ENCODE peak calls at places on chromosomes 7 and 10, in nine cellular contexts. R is left colon; L is H9; W is non-pigmented ciliary epithelial cell; K is stimulated activated CD4-positive, alpha-beta T cell treated with anti-CD3 and anti-CD28 coated beads, Interleukin-2, amount 100 ng/mL, for 24 hours; B is EH; C is AG09319; D is SK-N-DZ; Z is frontal cortex. X is an unnamed sample.
A peak's percentile ranks its signal among the peaks of the same experiment; 100 is the strongest.

GRCh38 chr7:100115026-100115425 is 4.1 kb downstream of the TAF6 start:
- DNase-seq in L (no peak), Z (no peak), K (no peak), C (no peak), R (no peak), W (no peak), B (no peak), D (no peak), X (no peak)

GRCh38 chr10:93261961-93262610 is 188.4 kb downstream of the CYP26A1 start:
- DNase-seq in Z (no peak), R (no peak), W (peak; percentile 35), B (peak; percentile 50), K (no peak), D (no peak), C (no peak), L (no peak), X (no peak)

GRCh38 chr7:52369922-52370321 is 665.5 kb upstream of the POM121L12 start:
- DNase-seq in R (no peak), D (no peak), K (no peak), C (no peak), B (no peak), Z (no peak), W (no peak), L (no peak), X (no peak)

GRCh38 chr10:100744136-100744979 is 1.0 kb upstream of the PAX2 start:
- DNase-seq in L (no peak), R (no peak), B (no peak), D (no peak), Z (no peak), K (peak; percentile 55), C (no peak), W (no peak), X (no peak)

GRCh38 chr10:48445932-48446331 is 139.5 kb downstream of the MAPK8 start:
- DNase-seq in W (no peak), C (no peak), Z (no peak), L (no peak), B (no peak), K (no peak), R (no peak), D (no peak), X (no peak)

GRCh38 chr10:58237014-58237830 is 30.5 kb downstream of the IPMK start:
- DNase-seq in D (no peak), W (peak; percentile 88), R (no peak), Z (no peak), L (no peak), K (no peak), C (peak; percentile 25), B (peak; percentile 85), X (no peak)

GRCh38 chr10:89632824-89633223 is 12.2 kb downstream of the PANK1 start:
- DNase-seq in C (no peak), L (no peak), R (no peak), D (no peak), W (no peak), Z (no peak), B (no peak), K (no peak), X (no peak)

GRCh38 chr10:86688398-86688921 is 20.1 kb downstream of the LDB3 start:
- DNase-seq in C (peak; percentile 53), Z (peak; percentile 71), R (no peak), L (peak; percentile 80), W (no peak), D (peak; percentile 72), B (peak; percentile 81), K (peak; percentile 51), X (peak; percentile 61)

GRCh38 chr7:123533929-123534382 is 439 bp downstream of the IQUB start:
- DNase-seq in Z (no peak), L (no peak), K (no peak), B (no peak), D (no peak), W (no peak), C (no peak), R (no peak), X (no peak)

GRCh38 chr7:22853674-22854157 is 31.1 kb upstream of the TOMM7 start:
- DNase-seq in Z (no peak), R (peak; percentile 36), D (peak; percentile 10), W (no peak), C (no peak), L (peak; percentile 62), B (no peak), K (no peak), X (no peak)

GRCh38 chr7:107450970-107451369 is 18.9 kb upstream of the GPR22 start:
- DNase-seq in Z (no peak), R (no peak), C (no peak), W (no peak), B (peak; percentile 21), K (no peak), D (no peak), L (no peak), X (no peak)

GRCh38 chr10:6401562-6402348 is 178.3 kb downstream of the PRKCQ start:
- DNase-seq in D (peak; percentile 87), K (peak; percentile 50), R (peak; percentile 71), L (peak; percentile 87), B (peak; percentile 92), Z (peak; percentile 81), C (peak; percentile 80), W (peak; percentile 78), X (peak; percentile 71)

GRCh38 chr10:84244651-84245270 is at the start of gene RGR:
- DNase-seq in B (no peak), K (no peak), W (no peak), R (no peak), L (no peak), Z (peak; percentile 78), D (peak; percentile 29), C (no peak), X (peak; percentile 37)

GRCh38 chr10:8054498-8055407 is at the start of gene GATA3:
- DNase-seq in R (peak; percentile 43), C (no peak), B (peak; percentile 68), D (peak; percentile 99), W (no peak), K (peak; percentile 87), Z (no peak), L (peak; percentile 82), X (no peak)

GRCh38 chr7:901388-902154 is 25.2 kb downstream of the GET4 start:
- DNase-seq in C (peak; percentile 57), B (peak; percentile 89), D (peak; percentile 83), K (peak; percentile 75), L (peak; percentile 99), Z (peak; percentile 83), R (peak; percentile 93), W (peak; percentile 42), X (peak; percentile 76)

GRCh38 chr7:157444011-157444842 is 107.4 kb downstream of the DNAJB6 start:
- DNase-seq in Z (no peak), K (no peak), D (no peak), B (no peak), W (no peak), L (no peak), R (peak; percentile 17), C (no peak), X (no peak)

GRCh38 chr7:41826641-41827040 is 123.8 kb upstream of the INHBA start:
- DNase-seq in K (no peak), R (no peak), L (no peak), W (no peak), D (no peak), Z (no peak), B (no peak), C (no peak), X (no peak)

GRCh38 chr10:17562572-17562971 is 54.6 kb downstream of the HACD1 start:
- DNase-seq in Z (no peak), R (no peak), W (peak; percentile 20), B (peak; percentile 40), L (no peak), C (peak; percentile 27), D (no peak), K (no peak), X (no peak)

GRCh38 chr7:88357794-88358533 is 51.3 kb upstream of the STEAP4 start:
- DNase-seq in C (no peak), B (no peak), L (no peak), D (no peak), W (no peak), K (no peak), Z (no peak), R (no peak), X (no peak)

GRCh38 chr10:61899997-61900828 is 1.3 kb upstream of the ARID5B start:
- DNase-seq in B (peak; percentile 81), R (peak; percentile 80), W (no peak), K (peak; percentile 57), D (peak; percentile 46), L (peak; percentile 29), C (peak; percentile 69), Z (no peak), X (no peak)

GRCh38 chr10:97001183-97001991 is 169.3 kb downstream of the LCOR start:
- DNase-seq in D (no peak), Z (no peak), B (no peak), L (no peak), R (no peak), K (no peak), C (no peak), W (no peak), X (no peak)

X was measured in pancreas.